ENCODE peak calls at places on chromosome 18, in five cellular contexts. One of them, this sample, is unnamed.

GRCh38 chr18:34816183-34816582 is 106.1 kb downstream of the DTNA start:
- DNase-seq in RPMI7951: no peak
- DNase-seq in NCI-H2081: no peak
- DNase-seq in NT2/D1: no peak
- DNase-seq in activated CD4-positive, alpha-beta T cell treated with anti-CD3 and anti-CD28 coated beads, Interleukin-2, amount 50 U/mL, for 1 hour: no peak
- DNase-seq in this sample: no peak

GRCh38 chr18:55387139-55387984 is 200.6 kb downstream of the TCF4 start:
- DNase-seq in RPMI7951: peak; percentile 39
- DNase-seq in NCI-H2081: no peak
- DNase-seq in NT2/D1: no peak
- DNase-seq in activated CD4-positive, alpha-beta T cell treated with anti-CD3 and anti-CD28 coated beads, Interleukin-2, amount 50 U/mL, for 1 hour: no peak
- DNase-seq in this sample: no peak

GRCh38 chr18:67068608-67069007 is 447.9 kb downstream of the DSEL start:
- DNase-seq in RPMI7951: no peak
- DNase-seq in NCI-H2081: no peak
- DNase-seq in NT2/D1: no peak
- DNase-seq in activated CD4-positive, alpha-beta T cell treated with anti-CD3 and anti-CD28 coated beads, Interleukin-2, amount 50 U/mL, for 1 hour: no peak
- DNase-seq in this sample: no peak

GRCh38 chr18:7696846-7697245 is 129.7 kb downstream of the PTPRM start:
- DNase-seq in RPMI7951: peak; percentile 2
- DNase-seq in NCI-H2081: no peak
- DNase-seq in NT2/D1: no peak
- DNase-seq in activated CD4-positive, alpha-beta T cell treated with anti-CD3 and anti-CD28 coated beads, Interleukin-2, amount 50 U/mL, for 1 hour: no peak
- DNase-seq in this sample: no peak

GRCh38 chr18:37499913-37500312 is 65.7 kb downstream of the CELF4 start:
- DNase-seq in RPMI7951: no peak
- DNase-seq in NCI-H2081: no peak
- DNase-seq in NT2/D1: no peak
- DNase-seq in activated CD4-positive, alpha-beta T cell treated with anti-CD3 and anti-CD28 coated beads, Interleukin-2, amount 50 U/mL, for 1 hour: no peak
- DNase-seq in this sample: no peak

GRCh38 chr18:29154758-29155725 is 978.1 kb upstream of the CDH2 start:
- DNase-seq in RPMI7951: peak; percentile 66
- DNase-seq in NCI-H2081: no peak
- DNase-seq in NT2/D1: no peak
- DNase-seq in activated CD4-positive, alpha-beta T cell treated with anti-CD3 and anti-CD28 coated beads, Interleukin-2, amount 50 U/mL, for 1 hour: no peak
- DNase-seq in this sample: no peak

GRCh38 chr18:78605255-78605654 is 374.4 kb upstream of the SALL3 start:
- DNase-seq in RPMI7951: no peak
- DNase-seq in NCI-H2081: no peak
- DNase-seq in NT2/D1: no peak
- DNase-seq in activated CD4-positive, alpha-beta T cell treated with anti-CD3 and anti-CD28 coated beads, Interleukin-2, amount 50 U/mL, for 1 hour: no peak
- DNase-seq in this sample: peak; percentile 1

GRCh38 chr18:63795611-63796010 is 20.4 kb downstream of the SERPINB7 start:
- DNase-seq in RPMI7951: no peak
- DNase-seq in NCI-H2081: no peak
- DNase-seq in NT2/D1: no peak
- DNase-seq in activated CD4-positive, alpha-beta T cell treated with anti-CD3 and anti-CD28 coated beads, Interleukin-2, amount 50 U/mL, for 1 hour: no peak
- DNase-seq in this sample: no peak

GRCh38 chr18:47261902-47262301 is 10.4 kb upstream of the SKOR2 start:
- DNase-seq in RPMI7951: no peak
- DNase-seq in NCI-H2081: no peak
- DNase-seq in NT2/D1: no peak
- DNase-seq in activated CD4-positive, alpha-beta T cell treated with anti-CD3 and anti-CD28 coated beads, Interleukin-2, amount 50 U/mL, for 1 hour: no peak
- DNase-seq in this sample: no peak